ENCODE peak calls at places on chromosomes 12 and 14, in six cellular contexts. M is GM12878, A is GM12891, L is prostate gland, W is SK-N-SH, U is HCT116. G is an unnamed sample.

GRCh38 chr12:82686223-82687019 is at the start of gene TMTC2:
- DNase-seq in M (peak; percentile 84), A (peak; percentile 76), L (peak; percentile 96), W (peak; percentile 95), U (peak; percentile 76), G (peak; percentile 97)

GRCh38 chr12:39831587-39832315 is 212.1 kb upstream of the ABCD2 start:
- DNase-seq in M (no peak), A (no peak), L (no peak), W (no peak), U (no peak), G (no peak)

GRCh38 chr12:47881041-47881440 is 23.8 kb downstream of the VDR start:
- DNase-seq in M (no peak), A (no peak), L (no peak), W (no peak), U (no peak), G (no peak)

GRCh38 chr12:45660330-45660729 is 69.2 kb upstream of the ARID2 start:
- DNase-seq in M (no peak), A (no peak), L (no peak), W (no peak), U (peak; percentile 29), G (no peak)

GRCh38 chr12:9132008-9132535 is 16.4 kb upstream of the A2M start:
- DNase-seq in M (no peak), A (no peak), L (no peak), W (no peak), U (no peak), G (no peak)

GRCh38 chr14:97319691-97320090 is 522.5 kb downstream of the VRK1 start:
- DNase-seq in M (no peak), A (no peak), L (no peak), W (no peak), U (no peak), G (no peak)

GRCh38 chr14:49692895-49693737 is at the start of gene KLHDC1:
- DNase-seq in M (no peak), A (peak; percentile 52), L (peak; percentile 72), W (peak; percentile 88), U (no peak), G (peak; percentile 95)

GRCh38 chr14:104443391-104444158 is 136.0 kb upstream of the C14orf180 start:
- DNase-seq in M (no peak), A (no peak), L (no peak), W (peak; percentile 63), U (no peak), G (no peak)

GRCh38 chr12:107352347-107353081 is 259.2 kb upstream of the CRY1 start:
- DNase-seq in M (no peak), A (no peak), L (no peak), W (no peak), U (no peak), G (no peak)

GRCh38 chr14:32650030-32650429 is 288.6 kb upstream of the NPAS3 start:
- DNase-seq in M (no peak), A (no peak), L (no peak), W (no peak), U (no peak), G (no peak)
- TF ChIP-seq POLR2AphosphoS5 in M (no peak), A (no peak), L (no peak), W (no peak), U (no peak), G (no peak)

GRCh38 chr12:52130695-52131094 is 51.2 kb downstream of the SMIM41 start:
- DNase-seq in M (no peak), A (peak; percentile 10), L (no peak), W (peak; percentile 5), U (no peak), G (no peak)

GRCh38 chr12:52125499-52125900 is 46.0 kb downstream of the SMIM41 start:
- DNase-seq in M (no peak), A (no peak), L (no peak), W (peak; percentile 21), U (no peak), G (no peak)

GRCh38 chr12:52126050-52126604 is 46.6 kb downstream of the SMIM41 start:
- DNase-seq in M (no peak), A (no peak), L (no peak), W (peak; percentile 28), U (no peak), G (no peak)

GRCh38 chr12:52127683-52128450 is 48.4 kb downstream of the SMIM41 start:
- DNase-seq in M (no peak), A (no peak), L (no peak), W (peak; percentile 2), U (no peak), G (no peak)

DNA sequence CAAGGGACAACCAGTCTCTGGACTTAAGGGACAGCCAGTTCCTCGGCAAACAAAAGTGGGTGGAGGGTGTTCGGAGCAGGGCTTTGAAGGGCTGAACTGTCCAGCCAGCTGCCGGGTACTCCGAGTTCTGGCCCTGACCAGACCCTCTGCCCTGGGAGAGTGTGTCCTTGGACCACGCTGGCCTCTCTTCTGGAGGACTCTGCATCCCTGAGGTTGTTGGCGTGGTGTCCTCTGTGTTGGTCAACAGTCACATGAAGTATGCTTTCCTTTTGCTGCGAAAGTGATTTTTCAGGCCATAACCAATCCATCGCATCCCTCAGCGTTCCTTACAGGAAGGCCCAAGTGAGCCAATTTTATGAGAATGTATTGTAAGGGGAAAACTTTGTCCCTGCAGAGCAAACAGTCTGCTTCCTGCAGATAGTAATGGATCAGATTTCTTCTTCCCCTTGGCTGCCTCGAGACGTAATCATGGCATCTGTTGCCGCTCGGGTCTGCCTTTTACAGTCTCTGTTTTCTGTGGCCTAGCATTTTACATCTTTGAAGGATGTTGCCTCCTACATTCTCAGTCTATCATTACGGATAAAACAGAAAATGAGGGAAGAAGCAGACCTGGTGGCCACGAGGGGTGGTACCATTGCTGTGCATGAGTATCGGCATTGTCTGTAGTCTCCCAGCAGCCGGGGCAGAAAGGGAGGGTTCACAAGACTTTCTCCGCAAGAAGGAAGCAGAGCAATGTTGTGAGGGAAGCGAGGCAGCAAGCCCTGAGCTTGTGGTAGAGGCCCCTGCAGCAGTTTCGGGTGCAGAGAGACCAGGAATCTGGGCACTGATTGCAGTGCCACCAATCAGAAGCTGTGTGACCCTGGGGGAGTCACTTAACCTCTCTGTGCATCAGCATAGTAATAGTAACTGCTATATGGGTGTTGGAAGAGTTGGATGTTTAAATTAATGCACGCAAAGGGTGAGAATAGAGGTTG is 47.4 kb downstream of the SMIM41 start:
- DNase-seq in M (no peak), A (no peak), L (peak; percentile 86), W (peak; percentile 1), U (no peak), G (no peak)
- TF ChIP-seq POLR2AphosphoS5 in M (no peak), A (no peak), L (peak; percentile 88), W (no peak), U (no peak), G (no peak)

GRCh38 chr14:102777711-102778615 is 714 bp downstream of the TRAF3 start:
- DNase-seq in M (no peak), A (no peak), L (no peak), W (peak; percentile 72), U (no peak), G (no peak)

GRCh38 chr14:102774391-102775153 is 2.7 kb upstream of the TRAF3 start:
- DNase-seq in M (peak; percentile 96), A (peak; percentile 67), L (peak; percentile 57), W (peak; percentile 80), U (no peak), G (no peak)

GRCh38 chr14:102778616-102779351 is 1.5 kb downstream of the TRAF3 start:
- DNase-seq in M (no peak), A (no peak), L (no peak), W (no peak), U (no peak), G (no peak)

GRCh38 chr14:102775855-102776760 is 1.1 kb upstream of the TRAF3 start:
- DNase-seq in M (no peak), A (no peak), L (no peak), W (no peak), U (no peak), G (no peak)

GRCh38 chr14:102776761-102777710 is at the start of gene TRAF3:
- DNase-seq in M (no peak), A (peak; percentile 91), L (no peak), W (peak; percentile 93), U (no peak), G (peak; percentile 75)
- TF ChIP-seq POLR2AphosphoS5 in M (peak; percentile 45), A (no peak), L (no peak), W (no peak), U (no peak), G (no peak)

GRCh38 chr14:40618225-40618898 is 988.3 kb upstream of the LRFN5 start:
- DNase-seq in M (no peak), A (no peak), L (no peak), W (no peak), U (no peak), G (no peak)
- TF ChIP-seq POLR2AphosphoS5 in M (no peak), A (no peak), L (no peak), W (no peak), U (no peak), G (no peak)

DNA sequence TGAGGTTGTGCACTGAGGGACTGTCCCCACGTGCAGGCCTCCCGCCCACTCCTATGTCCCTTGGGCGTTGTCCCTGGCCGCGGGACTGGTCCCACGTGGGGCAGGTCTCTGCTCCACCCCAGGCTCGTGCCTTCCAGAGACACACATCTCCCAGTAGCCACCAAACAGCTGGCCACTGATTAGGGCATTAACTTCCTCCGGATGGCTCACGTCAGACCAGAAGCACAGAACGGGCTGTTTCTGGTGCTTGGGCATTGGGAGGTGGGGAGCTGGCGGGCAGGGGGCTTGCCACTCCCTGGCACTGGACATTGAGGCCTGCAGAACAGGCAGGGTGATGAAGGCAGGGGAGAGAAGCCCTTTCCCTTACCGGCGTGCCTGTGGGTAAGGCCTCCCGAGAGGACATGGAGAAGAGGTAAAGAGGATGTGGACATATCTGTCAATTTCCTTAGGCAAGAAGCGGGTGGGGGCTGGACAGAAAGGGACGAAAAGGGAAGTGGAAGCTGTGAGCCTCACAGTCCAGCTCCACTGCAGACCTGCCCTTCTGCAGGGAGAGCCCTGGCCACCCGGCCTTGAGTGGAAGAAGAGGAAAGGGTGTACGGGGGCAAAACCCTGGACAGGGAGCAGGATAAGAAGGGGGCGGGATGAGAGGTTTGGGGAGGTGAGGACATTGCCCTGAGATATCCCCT is 101.2 kb downstream of the NINJ2 start:
- DNase-seq in M (no peak), A (no peak), L (no peak), W (peak; percentile 52), U (no peak), G (peak; percentile 85)
- TF ChIP-seq POLR2AphosphoS5 in M (no peak), A (no peak), L (no peak), W (no peak), U (no peak), G (no peak)

GRCh38 chr12:117370588-117370987 is 9.2 kb upstream of the NOS1 start:
- DNase-seq in M (no peak), A (no peak), L (no peak), W (no peak), U (no peak), G (no peak)
- TF ChIP-seq POLR2AphosphoS5 in M (no peak), A (no peak), L (no peak), W (no peak), U (no peak), G (no peak)

GRCh38 chr14:50830044-50830931 is 674 bp downstream of the NIN start:
- DNase-seq in M (peak; percentile 27), A (peak; percentile 47), L (peak; percentile 29), W (peak; percentile 85), U (no peak), G (peak; percentile 72)
- TF ChIP-seq POLR2AphosphoS5 in M (no peak), A (peak; percentile 14), L (no peak), W (no peak), U (no peak), G (no peak)

GRCh38 chr12:1949771-1950470 is 31.5 kb upstream of the CACNA2D4 start:
- DNase-seq in M (no peak), A (no peak), L (peak; percentile 34), W (no peak), U (no peak), G (peak; percentile 88)
- TF ChIP-seq POLR2AphosphoS5 in M (no peak), A (no peak), L (peak; percentile 51), W (no peak), U (no peak), G (peak; percentile 78)

G was measured in sigmoid colon.